ENCODE peak calls at places on chromosomes 13 and 19, in six cellular contexts. Z, N, L, J, C and G are unnamed samples.

GRCh38 chr19:49799798-49800376 is 13.2 kb downstream of the FUZ start:
- DNase-seq in Z (no peak), N (no peak), L (no peak), J (no peak), C (no peak), G (no peak)

GRCh38 chr13:39587939-39588338 is 15.1 kb downstream of the LHFPL6 start:
- DNase-seq in Z (no peak), N (no peak), L (no peak), J (no peak), C (no peak), G (no peak)

GRCh38 chr13:76969488-76970365 is 21.4 kb downstream of the ACOD1 start:
- DNase-seq in Z (no peak), N (no peak), L (no peak), J (no peak), C (no peak), G (no peak)

GRCh38 chr19:35030257-35031071 is at the start of gene SCN1B:
- DNase-seq in Z (peak), N (peak), L (peak), J (peak), C (no peak), G (no peak)

GRCh38 chr13:22893777-22894176 is 287.0 kb upstream of the SGCG start:
- DNase-seq in Z (no peak), N (no peak), L (no peak), J (no peak), C (no peak), G (no peak)

GRCh38 chr13:40485611-40486517 is 180.6 kb downstream of the FOXO1 start:
- DNase-seq in Z (no peak), N (no peak), L (no peak), J (no peak), C (no peak), G (no peak)

GRCh38 chr19:48511800-48512503 is at the start of gene LMTK3:
- DNase-seq in Z (no peak), N (peak), L (peak), J (no peak), C (no peak), G (no peak)

GRCh38 chr19:13892885-13893284 is 13.0 kb downstream of the BRME1 start:
- DNase-seq in Z (no peak), N (no peak), L (no peak), J (no peak), C (no peak), G (no peak)

GRCh38 chr13:19794552-19795143 is 11.9 kb upstream of the PSPC1 start:
- DNase-seq in Z (peak), N (no peak), L (no peak), J (no peak), C (no peak), G (no peak)

GRCh38 chr13:40490086-40490723 is 176.2 kb downstream of the FOXO1 start:
- DNase-seq in Z (no peak), N (no peak), L (no peak), J (no peak), C (no peak), G (no peak)

GRCh38 chr13:94708031-94708571 is 4.2 kb downstream of the SOX21 start:
- DNase-seq in Z (no peak), N (no peak), L (no peak), J (no peak), C (no peak), G (no peak)

GRCh38 chr19:19297759-19298158 is 22.6 kb downstream of the SUGP1 start:
- DNase-seq in Z (no peak), N (no peak), L (no peak), J (no peak), C (no peak), G (no peak)

GRCh38 chr13:52155177-52155576 is 4.2 kb downstream of the NEK3 start:
- DNase-seq in Z (no peak), N (no peak), L (no peak), J (no peak), C (no peak), G (no peak)

GRCh38 chr19:14375055-14375581 is 6.1 kb upstream of the ADGRE5 start:
- DNase-seq in Z (no peak), N (no peak), L (no peak), J (peak), C (no peak), G (peak)

GRCh38 chr13:114145722-114146121 is 13.3 kb upstream of the RASA3 start:
- DNase-seq in Z (no peak), N (no peak), L (no peak), J (peak), C (no peak), G (no peak)

GRCh38 chr19:10011974-10012373 is 1.3 kb upstream of the RDH8 start:
- DNase-seq in Z (no peak), N (no peak), L (no peak), J (peak), C (no peak), G (no peak)

GRCh38 chr13:52850396-52851152 is 2.1 kb upstream of the PCDH8 start:
- DNase-seq in Z (peak), N (peak), L (peak), J (peak), C (no peak), G (no peak)

GRCh38 chr13:23463631-23464030 is 30.1 kb upstream of the SACS start:
- DNase-seq in Z (no peak), N (no peak), L (peak), J (no peak), C (no peak), G (no peak)

GRCh38 chr19:11581740-11582139 is 4.3 kb upstream of the ACP5 start:
- DNase-seq in Z (no peak), N (peak), L (peak), J (no peak), C (no peak), G (no peak)

GRCh38 chr13:42153371-42153770 is 104.9 kb downstream of the DGKH start:
- DNase-seq in Z (no peak), N (no peak), L (peak), J (no peak), C (no peak), G (no peak)

GRCh38 chr19:35560271-35560670 is 3.2 kb downstream of the ATP4A start:
- DNase-seq in Z (no peak), N (no peak), L (no peak), J (no peak), C (no peak), G (no peak)

GRCh38 chr13:66826398-66826797 is 403.7 kb downstream of the PCDH9 start:
- DNase-seq in Z (no peak), N (no peak), L (no peak), J (no peak), C (no peak), G (no peak)

GRCh38 chr19:46882034-46882433 is 21.2 kb downstream of the ARHGAP35 start:
- DNase-seq in Z (no peak), N (no peak), L (no peak), J (no peak), C (no peak), G (no peak)

GRCh38 chr19:2813235-2814160 is 6.2 kb upstream of the ZNF554 start:
- DNase-seq in Z (no peak), N (no peak), L (no peak), J (no peak), C (no peak), G (no peak)

GRCh38 chr19:739998-740715 is 10.8 kb upstream of the MISP start:
- DNase-seq in Z (no peak), N (no peak), L (no peak), J (no peak), C (no peak), G (no peak)

GRCh38 chr13:114115191-114115671 is 17.2 kb downstream of the RASA3 start:
- DNase-seq in Z (no peak), N (peak), L (peak), J (peak), C (no peak), G (peak)

GRCh38 chr19:18090545-18091216 is 3.9 kb upstream of the IL12RB1 start:
- DNase-seq in Z (no peak), N (peak), L (peak), J (no peak), C (no peak), G (peak)

GRCh38 chr13:21501709-21502108 is 42.6 kb upstream of the ZDHHC20 start:
- DNase-seq in Z (no peak), N (no peak), L (no peak), J (no peak), C (no peak), G (no peak)

GRCh38 chr13:42747399-42747873 is 33.9 kb upstream of the FAM216B start:
- DNase-seq in Z (no peak), N (peak), L (peak), J (no peak), C (peak), G (no peak)

GRCh38 chr13:41937388-41937787 is 23.5 kb downstream of the VWA8 start:
- DNase-seq in Z (no peak), N (no peak), L (no peak), J (no peak), C (no peak), G (no peak)

GRCh38 chr19:22628401-22628800 is 5.7 kb upstream of the ZNF492 start:
- DNase-seq in Z (no peak), N (no peak), L (no peak), J (no peak), C (no peak), G (no peak)

GRCh38 chr13:64158910-64159309 is 2743.3 kb upstream of the PCDH20 start:
- DNase-seq in Z (no peak), N (peak), L (peak), J (no peak), C (peak), G (no peak)

GRCh38 chr13:52454459-52454824 is 836 bp upstream of the CKAP2 start:
- DNase-seq in Z (no peak), N (peak), L (peak), J (no peak), C (no peak), G (peak)

GRCh38 chr19:30675086-30675485 is 302.9 kb downstream of the ZNF536 start:
- DNase-seq in Z (no peak), N (no peak), L (no peak), J (no peak), C (no peak), G (no peak)

GRCh38 chr19:6473652-6474051 is 7.9 kb downstream of the DENND1C start:
- DNase-seq in Z (no peak), N (no peak), L (no peak), J (no peak), C (no peak), G (no peak)

GRCh38 chr19:13037161-13037560 is 41.9 kb downstream of the NFIX start:
- DNase-seq in Z (no peak), N (peak), L (peak), J (no peak), C (no peak), G (no peak)

GRCh38 chr13:24217601-24218281 is 57.2 kb downstream of the SPATA13 start:
- DNase-seq in Z (no peak), N (peak), L (peak), J (no peak), C (no peak), G (no peak)

DNA sequence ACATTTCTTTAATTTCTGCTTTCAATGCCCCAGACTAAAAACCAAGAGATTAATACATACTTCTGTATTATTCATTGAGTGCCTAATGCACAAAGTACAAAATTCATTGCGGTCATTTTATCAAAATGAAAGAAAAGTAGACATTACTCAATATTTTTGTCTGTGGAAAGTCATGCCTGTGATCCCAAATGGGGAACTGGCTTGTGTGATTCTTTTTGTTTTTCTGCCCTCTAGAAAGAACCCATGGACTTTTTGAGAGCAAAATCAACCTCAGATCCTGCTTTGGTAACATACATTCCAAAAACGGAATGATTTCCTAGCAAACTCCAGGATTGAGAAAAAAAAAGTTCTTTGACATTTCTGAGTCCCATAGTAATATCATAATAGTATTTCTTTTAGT is 102.2 kb upstream of the CSNK1A1L start:
- DNase-seq in Z (no peak), N (peak), L (peak), J (no peak), C (no peak), G (no peak)
- TF ChIP-seq CTCF in Z (no peak), N (no peak), L (no peak), J (no peak), C (no peak), G (no peak)

GRCh38 chr13:110404321-110404720 is 97.2 kb downstream of the COL4A2 start:
- DNase-seq in Z (no peak), N (no peak), L (no peak), J (no peak), C (no peak), G (no peak)

GRCh38 chr13:110402301-110403069 is 95.4 kb downstream of the COL4A2 start:
- DNase-seq in Z (no peak), N (no peak), L (no peak), J (no peak), C (no peak), G (no peak)

GRCh38 chr13:110400786-110401533 is 93.9 kb downstream of the COL4A2 start:
- DNase-seq in Z (no peak), N (peak), L (peak), J (no peak), C (no peak), G (no peak)

GRCh38 chr13:110403721-110404120 is 96.6 kb downstream of the COL4A2 start:
- DNase-seq in Z (no peak), N (no peak), L (no peak), J (no peak), C (no peak), G (no peak)

GRCh38 chr13:110403315-110403714 is 96.2 kb downstream of the COL4A2 start:
- DNase-seq in Z (no peak), N (peak), L (peak), J (no peak), C (no peak), G (no peak)
- TF ChIP-seq CTCF in Z (no peak), N (no peak), L (no peak), J (no peak), C (no peak), G (no peak)

GRCh38 chr19:8988204-8988603 is 22.0 kb downstream of the MUC16 start:
- DNase-seq in Z (no peak), N (no peak), L (no peak), J (no peak), C (no peak), G (no peak)
- TF ChIP-seq CTCF in Z (no peak), N (no peak), L (no peak), J (no peak), C (no peak), G (no peak)

GRCh38 chr13:37956536-37956935 is 87.0 kb upstream of the TRPC4 start:
- DNase-seq in Z (no peak), N (no peak), L (no peak), J (no peak), C (no peak), G (no peak)

GRCh38 chr13:37966266-37966665 is 96.7 kb upstream of the TRPC4 start:
- DNase-seq in Z (no peak), N (no peak), L (no peak), J (no peak), C (no peak), G (no peak)

GRCh38 chr13:37959284-37959683 is 89.7 kb upstream of the TRPC4 start:
- DNase-seq in Z (no peak), N (no peak), L (no peak), J (no peak), C (no peak), G (no peak)

GRCh38 chr13:37960427-37960826 is 90.9 kb upstream of the TRPC4 start:
- DNase-seq in Z (no peak), N (peak), L (no peak), J (no peak), C (no peak), G (no peak)
- TF ChIP-seq CTCF in Z (peak), N (peak), L (peak), J (no peak), C (peak), G (no peak)

GRCh38 chr19:38263696-38264485 is 482 bp upstream of the SPINT2 start:
- DNase-seq in Z (peak), N (peak), L (peak), J (no peak), C (no peak), G (no peak)

GRCh38 chr19:38262585-38263268 is 1.6 kb upstream of the SPINT2 start:
- DNase-seq in Z (no peak), N (no peak), L (no peak), J (no peak), C (no peak), G (no peak)

GRCh38 chr19:38266070-38266469 is 1.7 kb downstream of the SPINT2 start:
- DNase-seq in Z (no peak), N (no peak), L (no peak), J (no peak), C (no peak), G (no peak)

GRCh38 chr19:38265213-38265861 is 964 bp downstream of the SPINT2 start:
- DNase-seq in Z (no peak), N (no peak), L (no peak), J (no peak), C (no peak), G (no peak)

GRCh38 chr19:38264486-38265212 is at the start of gene SPINT2:
- DNase-seq in Z (peak), N (no peak), L (no peak), J (no peak), C (no peak), G (no peak)
- TF ChIP-seq CTCF in Z (no peak), N (no peak), L (no peak), J (no peak), C (no peak), G (no peak)

DNA sequence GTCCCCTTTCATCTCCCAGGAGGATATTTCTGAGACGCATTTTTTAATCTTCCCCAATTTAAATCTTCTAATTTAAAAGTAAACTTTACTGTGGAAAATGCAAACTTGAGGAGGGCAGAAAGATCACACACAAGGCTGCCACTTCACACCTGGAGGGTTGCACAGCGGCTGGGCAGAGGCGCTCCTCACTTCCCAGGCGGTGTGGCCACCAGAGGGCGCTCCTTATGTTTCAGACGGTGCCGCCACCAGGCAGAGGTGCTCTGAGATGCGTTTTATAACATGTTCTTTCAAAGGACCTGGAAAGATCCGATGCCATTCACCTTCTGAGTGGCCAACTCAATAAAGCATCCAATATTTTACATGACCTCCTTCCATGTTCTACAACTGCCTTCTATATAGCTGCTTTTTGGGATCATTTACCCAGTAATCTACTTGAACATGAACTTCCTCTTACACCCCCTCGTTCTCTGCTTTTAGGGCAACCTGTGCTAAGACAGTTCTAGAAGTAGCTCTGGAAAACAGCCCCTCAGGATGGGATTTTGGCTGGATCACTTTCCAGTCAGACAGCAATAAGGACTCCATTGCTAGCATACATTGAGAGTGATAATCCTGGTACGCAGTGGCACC is 14.8 kb upstream of the MTUS2 start:
- DNase-seq in Z (no peak), N (peak), L (peak), J (no peak), C (no peak), G (no peak)
- TF ChIP-seq CTCF in Z (peak), N (peak), L (peak), J (peak), C (peak), G (no peak)

GRCh38 chr13:87280139-87280538 is 391.0 kb upstream of the SLITRK5 start:
- DNase-seq in Z (no peak), N (no peak), L (no peak), J (no peak), C (no peak), G (no peak)

GRCh38 chr13:87274209-87274819 is 396.9 kb upstream of the SLITRK5 start:
- DNase-seq in Z (peak), N (peak), L (peak), J (no peak), C (peak), G (no peak)
- TF ChIP-seq CTCF in Z (peak), N (peak), L (peak), J (peak), C (peak), G (no peak)